ENCODE peak calls at places on chromosomes 5 and 9, in eight cellular contexts. G, O, P, M, Z, W, X and V are unnamed samples.

GRCh38 chr9:129841071-129841470 is 5.8 kb downstream of the USP20 start:
- DNase-seq in O (no peak), M (no peak), X (no peak), P (no peak), W (no peak), G (no peak), Z (no peak), V (no peak)

GRCh38 chr5:10584714-10585113 is 20.8 kb downstream of the ANKRD33B start:
- DNase-seq in W (no peak), M (no peak), O (no peak), X (no peak), P (no peak), Z (no peak), G (no peak), V (no peak)

GRCh38 chr5:98309785-98310566 is 463.5 kb upstream of the RGMB start:
- DNase-seq in X (peak; percentile 77), W (peak; percentile 20), Z (no peak), O (peak; percentile 69), G (no peak), P (peak; percentile 99), M (peak; percentile 80), V (peak; percentile 50)

GRCh38 chr5:167766957-167767356 is 524.5 kb upstream of the WWC1 start:
- DNase-seq in Z (no peak), O (no peak), X (no peak), W (no peak), G (no peak), M (no peak), P (no peak), V (no peak)

GRCh38 chr5:118070041-118070440 is 918.3 kb downstream of the DTWD2 start:
- DNase-seq in G (no peak), W (no peak), Z (no peak), M (no peak), P (no peak), O (no peak), X (no peak), V (no peak)

GRCh38 chr5:169649486-169649885 is 12.4 kb downstream of the DOCK2 start:
- DNase-seq in X (no peak), W (no peak), G (no peak), M (no peak), Z (no peak), O (no peak), P (no peak), V (no peak)

GRCh38 chr9:133125706-133126696 is 5.0 kb upstream of the RALGDS start:
- DNase-seq in O (no peak), M (peak; percentile 68), P (no peak), G (no peak), Z (no peak), X (peak; percentile 30), W (no peak), V (no peak)

GRCh38 chr5:117547192-117547591 is 972.6 kb upstream of the SEMA6A start:
- DNase-seq in O (no peak), Z (no peak), M (no peak), P (no peak), X (no peak), W (no peak), G (no peak), V (no peak)

GRCh38 chr9:36874921-36875320 is 159.1 kb downstream of the PAX5 start:
- DNase-seq in G (no peak), W (no peak), Z (no peak), O (no peak), M (no peak), P (peak; percentile 51), X (no peak), V (no peak)

GRCh38 chr9:105816202-105816744 is 121.9 kb downstream of the TMEM38B start:
- DNase-seq in W (no peak), M (no peak), Z (no peak), P (no peak), G (no peak), X (no peak), O (no peak), V (no peak)

GRCh38 chr5:6505415-6505763 is 56.7 kb downstream of the UBE2QL1 start:
- DNase-seq in G (no peak), M (no peak), Z (no peak), O (no peak), X (no peak), P (no peak), W (no peak), V (no peak)

GRCh38 chr9:34664281-34665108 is 2.0 kb upstream of the CCL27 start:
- DNase-seq in O (peak; percentile 90), W (peak; percentile 81), X (peak; percentile 65), G (peak; percentile 16), M (peak; percentile 79), Z (peak; percentile 78), P (peak; percentile 65), V (no peak)

GRCh38 chr5:123916331-123917121 is 404.5 kb downstream of the CSNK1G3 start:
- DNase-seq in P (peak; percentile 53), Z (peak; percentile 41), O (no peak), G (no peak), M (peak; percentile 12), W (no peak), X (peak; percentile 59), V (no peak)

GRCh38 chr9:133514475-133515239 is 10.1 kb downstream of the MYMK start:
- DNase-seq in P (no peak), X (no peak), Z (no peak), M (no peak), G (no peak), W (peak; percentile 74), O (no peak), V (no peak)

GRCh38 chr9:133135193-133135745 is 14.2 kb upstream of the RALGDS start:
- DNase-seq in X (peak; percentile 96), P (peak; percentile 97), W (no peak), G (no peak), Z (no peak), M (peak; percentile 82), O (no peak), V (peak; percentile 66)

GRCh38 chr5:149239917-149240316 is 31.7 kb upstream of the AFAP1L1 start:
- DNase-seq in W (no peak), G (no peak), Z (no peak), M (no peak), X (no peak), O (no peak), P (no peak), V (no peak)

GRCh38 chr5:159049844-159050318 is 49.8 kb downstream of the EBF1 start:
- DNase-seq in P (peak; percentile 33), X (no peak), Z (no peak), M (no peak), G (no peak), O (peak; percentile 19), W (no peak), V (no peak)

GRCh38 chr5:109310315-109310714 is 99.5 kb downstream of the PJA2 start:
- DNase-seq in P (no peak), M (no peak), W (no peak), X (no peak), Z (no peak), O (no peak), G (no peak), V (no peak)

GRCh38 chr5:54703091-54703490 is 185.5 kb downstream of the SNX18 start:
- DNase-seq in W (no peak), P (peak; percentile 81), G (no peak), O (no peak), X (no peak), M (peak; percentile 67), Z (no peak), V (peak; percentile 48)

GRCh38 chr5:88555658-88556057 is 287.0 kb upstream of the TMEM161B start:
- DNase-seq in W (peak; percentile 47), O (peak; percentile 87), G (no peak), X (no peak), Z (peak; percentile 46), M (no peak), P (no peak), V (no peak)

GRCh38 chr9:111601237-111602018 is 2.0 kb upstream of the PTGR1 start:
- DNase-seq in Z (no peak), O (peak; percentile 44), G (no peak), W (no peak), X (peak; percentile 70), M (peak; percentile 29), P (peak; percentile 64), V (no peak)

GRCh38 chr9:127905788-127906191 is 6.4 kb upstream of the ST6GALNAC6 start:
- DNase-seq in P (no peak), Z (no peak), X (no peak), G (peak; percentile 44), O (no peak), W (peak; percentile 40), M (no peak), V (no peak)

GRCh38 chr9:106797299-106797698 is 65.7 kb upstream of the ZNF462 start:
- DNase-seq in W (no peak), P (no peak), O (no peak), Z (no peak), G (no peak), M (no peak), X (peak; percentile 18), V (no peak)

GRCh38 chr9:5863092-5863746 is 27.5 kb upstream of the MLANA start:
- DNase-seq in P (no peak), M (no peak), Z (no peak), O (no peak), W (no peak), G (no peak), X (no peak), V (no peak)